ENCODE peak calls at places on chromosomes 1 and 21, in seven cellular contexts. One of them, this sample, is unnamed.
A peak's percentile ranks its signal among the peaks of the same experiment; 100 is the strongest.

GRCh38 chr1:938711-939504 is 15.2 kb downstream of the SAMD11 start:
- DNase-seq in CD8-positive, alpha-beta T cell: no peak
- DNase-seq in colonic mucosa: no peak
- DNase-seq in Panc1: no peak
- DNase-seq in RWPE2: no peak
- DNase-seq in naive thymus-derived CD4-positive, alpha-beta T cell: no peak
- DNase-seq in aorta: no peak
- DNase-seq in this sample: no peak

GRCh38 chr21:42669069-42669468 is 15.6 kb downstream of the PDE9A start:
- DNase-seq in CD8-positive, alpha-beta T cell: no peak
- DNase-seq in colonic mucosa: no peak
- DNase-seq in Panc1: no peak
- DNase-seq in RWPE2: no peak
- DNase-seq in naive thymus-derived CD4-positive, alpha-beta T cell: no peak
- DNase-seq in aorta: no peak
- DNase-seq in this sample: no peak

GRCh38 chr1:156546267-156546666 is 26.1 kb downstream of the IQGAP3 start:
- DNase-seq in CD8-positive, alpha-beta T cell: no peak
- DNase-seq in colonic mucosa: no peak
- DNase-seq in Panc1: no peak
- DNase-seq in RWPE2: no peak
- DNase-seq in naive thymus-derived CD4-positive, alpha-beta T cell: no peak
- DNase-seq in aorta: no peak
- DNase-seq in this sample: no peak

GRCh38 chr1:229035054-229035747 is 235.7 kb upstream of the RAB4A start:
- DNase-seq in CD8-positive, alpha-beta T cell: no peak
- DNase-seq in colonic mucosa: no peak
- DNase-seq in Panc1: no peak
- DNase-seq in RWPE2: no peak
- DNase-seq in naive thymus-derived CD4-positive, alpha-beta T cell: no peak
- DNase-seq in aorta: no peak
- DNase-seq in this sample: no peak

GRCh38 chr1:45880930-45881329 is 77.5 kb downstream of the MAST2 start:
- DNase-seq in CD8-positive, alpha-beta T cell: no peak
- DNase-seq in colonic mucosa: no peak
- DNase-seq in Panc1: no peak
- DNase-seq in RWPE2: no peak
- DNase-seq in naive thymus-derived CD4-positive, alpha-beta T cell: no peak
- DNase-seq in aorta: no peak
- DNase-seq in this sample: no peak

GRCh38 chr1:43975249-43975961 is 645 bp downstream of the ATP6V0B start:
- DNase-seq in CD8-positive, alpha-beta T cell: peak; percentile 56
- DNase-seq in colonic mucosa: peak; percentile 84
- DNase-seq in Panc1: no peak
- DNase-seq in RWPE2: no peak
- DNase-seq in naive thymus-derived CD4-positive, alpha-beta T cell: no peak
- DNase-seq in aorta: peak; percentile 90
- DNase-seq in this sample: no peak

GRCh38 chr1:62280150-62280549 is 39.1 kb downstream of the KANK4 start:
- DNase-seq in CD8-positive, alpha-beta T cell: no peak
- DNase-seq in colonic mucosa: no peak
- DNase-seq in Panc1: no peak
- DNase-seq in RWPE2: no peak
- DNase-seq in naive thymus-derived CD4-positive, alpha-beta T cell: no peak
- DNase-seq in aorta: no peak
- DNase-seq in this sample: no peak

GRCh38 chr1:70403759-70404158 is 7.3 kb upstream of the CTH start:
- DNase-seq in CD8-positive, alpha-beta T cell: no peak
- DNase-seq in colonic mucosa: no peak
- DNase-seq in Panc1: no peak
- DNase-seq in RWPE2: no peak
- DNase-seq in naive thymus-derived CD4-positive, alpha-beta T cell: no peak
- DNase-seq in aorta: no peak
- DNase-seq in this sample: no peak

GRCh38 chr1:231232870-231233734 is 7.9 kb upstream of the GNPAT start:
- DNase-seq in CD8-positive, alpha-beta T cell: no peak
- DNase-seq in colonic mucosa: peak; percentile 51
- DNase-seq in Panc1: no peak
- DNase-seq in RWPE2: no peak
- DNase-seq in naive thymus-derived CD4-positive, alpha-beta T cell: no peak
- DNase-seq in aorta: no peak
- DNase-seq in this sample: no peak
- H3K27ac ChIP-seq in CD8-positive, alpha-beta T cell: no peak overlapping the region
- H3K27ac ChIP-seq in colonic mucosa: peak overlapping the region; percentile 78
- H3K27ac ChIP-seq in Panc1: no peak overlapping the region
- H3K27ac ChIP-seq in RWPE2: no peak overlapping the region
- H3K27ac ChIP-seq in naive thymus-derived CD4-positive, alpha-beta T cell: no peak overlapping the region
- H3K27ac ChIP-seq in aorta: no peak overlapping the region
- H3K27ac ChIP-seq in this sample: no peak overlapping the region

GRCh38 chr1:172446547-172446946 is 2.7 kb upstream of the PIGC start:
- DNase-seq in CD8-positive, alpha-beta T cell: no peak
- DNase-seq in colonic mucosa: no peak
- DNase-seq in Panc1: no peak
- DNase-seq in RWPE2: no peak
- DNase-seq in naive thymus-derived CD4-positive, alpha-beta T cell: no peak
- DNase-seq in aorta: no peak
- DNase-seq in this sample: no peak
- H3K4me3 ChIP-seq in CD8-positive, alpha-beta T cell: no peak overlapping the region
- H3K4me3 ChIP-seq in colonic mucosa: no peak overlapping the region
- H3K4me3 ChIP-seq in Panc1: no peak overlapping the region
- H3K4me3 ChIP-seq in RWPE2: no peak overlapping the region
- H3K4me3 ChIP-seq in naive thymus-derived CD4-positive, alpha-beta T cell: no peak overlapping the region
- H3K4me3 ChIP-seq in aorta: no peak overlapping the region
- H3K4me3 ChIP-seq in this sample: no peak overlapping the region

DNA sequence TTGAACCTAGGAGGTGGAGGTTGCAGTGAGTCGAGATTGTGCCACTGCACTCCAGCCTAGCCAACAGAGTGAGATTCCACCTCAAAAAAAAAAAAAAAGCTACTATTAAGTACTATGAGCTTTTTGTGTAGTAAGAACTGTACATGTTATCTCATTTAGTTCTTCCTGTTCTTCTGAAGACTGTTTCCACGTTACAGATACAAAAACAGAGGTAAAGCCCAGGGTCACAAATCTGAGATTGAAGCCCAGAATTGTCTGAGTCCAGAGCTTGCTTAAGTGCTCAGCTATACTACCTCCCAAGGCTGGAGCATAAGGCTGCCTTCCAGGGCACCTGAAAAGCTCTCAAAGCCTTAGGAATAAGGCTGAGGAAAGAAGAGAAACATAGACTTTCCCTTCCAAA is 2.9 kb downstream of the FABP3 start:
- DNase-seq in CD8-positive, alpha-beta T cell: no peak
- DNase-seq in colonic mucosa: no peak
- DNase-seq in Panc1: no peak
- DNase-seq in RWPE2: no peak
- DNase-seq in naive thymus-derived CD4-positive, alpha-beta T cell: no peak
- DNase-seq in aorta: no peak
- DNase-seq in this sample: no peak
- H3K27ac ChIP-seq in CD8-positive, alpha-beta T cell: no peak overlapping the region
- H3K27ac ChIP-seq in colonic mucosa: no peak overlapping the region
- H3K27ac ChIP-seq in Panc1: no peak overlapping the region
- H3K27ac ChIP-seq in RWPE2: no peak overlapping the region
- H3K27ac ChIP-seq in naive thymus-derived CD4-positive, alpha-beta T cell: no peak overlapping the region
- H3K27ac ChIP-seq in aorta: no peak overlapping the region
- H3K27ac ChIP-seq in this sample: no peak overlapping the region

GRCh38 chr1:22026924-22027289 is 25.4 kb downstream of the CELA3A start:
- DNase-seq in CD8-positive, alpha-beta T cell: no peak
- DNase-seq in colonic mucosa: no peak
- DNase-seq in Panc1: no peak
- DNase-seq in RWPE2: no peak
- DNase-seq in naive thymus-derived CD4-positive, alpha-beta T cell: no peak
- DNase-seq in aorta: no peak
- DNase-seq in this sample: no peak
- H3K4me3 ChIP-seq in CD8-positive, alpha-beta T cell: no peak overlapping the region
- H3K4me3 ChIP-seq in colonic mucosa: no peak overlapping the region
- H3K4me3 ChIP-seq in Panc1: no peak overlapping the region
- H3K4me3 ChIP-seq in RWPE2: no peak overlapping the region
- H3K4me3 ChIP-seq in naive thymus-derived CD4-positive, alpha-beta T cell: no peak overlapping the region
- H3K4me3 ChIP-seq in aorta: no peak overlapping the region
- H3K4me3 ChIP-seq in this sample: no peak overlapping the region

GRCh38 chr1:58881471-58881994 is 97.7 kb upstream of the JUN start:
- DNase-seq in CD8-positive, alpha-beta T cell: no peak
- DNase-seq in colonic mucosa: peak; percentile 83
- DNase-seq in Panc1: no peak
- DNase-seq in RWPE2: peak; percentile 74
- DNase-seq in naive thymus-derived CD4-positive, alpha-beta T cell: no peak
- DNase-seq in aorta: peak; percentile 55
- DNase-seq in this sample: no peak

GRCh38 chr1:58883888-58884482 is 100.1 kb upstream of the JUN start:
- DNase-seq in CD8-positive, alpha-beta T cell: no peak
- DNase-seq in colonic mucosa: no peak
- DNase-seq in Panc1: no peak
- DNase-seq in RWPE2: no peak
- DNase-seq in naive thymus-derived CD4-positive, alpha-beta T cell: no peak
- DNase-seq in aorta: no peak
- DNase-seq in this sample: no peak

GRCh38 chr1:58880592-58880991 is 96.7 kb upstream of the JUN start:
- DNase-seq in CD8-positive, alpha-beta T cell: no peak
- DNase-seq in colonic mucosa: no peak
- DNase-seq in Panc1: no peak
- DNase-seq in RWPE2: no peak
- DNase-seq in naive thymus-derived CD4-positive, alpha-beta T cell: no peak
- DNase-seq in aorta: no peak
- DNase-seq in this sample: no peak

GRCh38 chr1:58883037-58883887 is 99.4 kb upstream of the JUN start:
- DNase-seq in CD8-positive, alpha-beta T cell: no peak
- DNase-seq in colonic mucosa: peak; percentile 70
- DNase-seq in Panc1: peak; percentile 91
- DNase-seq in RWPE2: peak; percentile 83
- DNase-seq in naive thymus-derived CD4-positive, alpha-beta T cell: no peak
- DNase-seq in aorta: peak; percentile 85
- DNase-seq in this sample: no peak

DNA sequence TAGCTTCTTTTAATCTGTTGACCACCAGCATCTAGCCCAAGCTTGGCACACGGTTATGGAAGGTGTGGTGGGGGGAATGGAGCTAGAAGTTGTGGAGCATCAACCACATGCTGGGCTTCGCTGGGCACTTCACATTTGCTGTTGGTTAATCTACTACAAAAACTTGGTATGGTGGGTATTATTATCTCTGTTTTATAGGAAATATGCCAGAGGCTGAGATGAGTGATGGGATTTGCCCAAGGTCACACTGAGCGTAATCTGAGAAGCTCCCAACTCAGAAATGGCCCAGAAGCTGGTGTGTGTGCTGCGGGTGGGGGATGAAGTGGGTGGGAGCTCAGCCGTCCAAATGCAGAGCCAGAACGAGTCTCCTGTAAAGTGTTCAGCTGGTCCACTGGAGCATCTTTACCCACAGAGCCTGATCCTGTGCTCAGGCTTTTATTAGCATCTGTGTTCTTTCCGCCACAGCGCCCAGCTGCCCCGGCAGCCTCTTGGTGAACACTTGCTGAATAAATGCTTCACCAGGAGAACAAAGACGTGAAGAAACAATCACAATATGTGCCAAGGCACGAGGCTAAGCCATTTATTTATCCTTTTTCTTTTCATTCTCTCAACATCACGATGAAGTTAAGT is 98.6 kb upstream of the JUN start:
- DNase-seq in CD8-positive, alpha-beta T cell: no peak
- DNase-seq in colonic mucosa: no peak
- DNase-seq in Panc1: no peak
- DNase-seq in RWPE2: no peak
- DNase-seq in naive thymus-derived CD4-positive, alpha-beta T cell: no peak
- DNase-seq in aorta: no peak
- DNase-seq in this sample: no peak
- H3K27ac ChIP-seq in CD8-positive, alpha-beta T cell: no peak overlapping the region
- H3K27ac ChIP-seq in colonic mucosa: no peak overlapping the region
- H3K27ac ChIP-seq in Panc1: peak overlapping the region; percentile 81
- H3K27ac ChIP-seq in RWPE2: peak overlapping the region; percentile 92
- H3K27ac ChIP-seq in naive thymus-derived CD4-positive, alpha-beta T cell: no peak overlapping the region
- H3K27ac ChIP-seq in aorta: no peak overlapping the region
- H3K27ac ChIP-seq in this sample: no peak overlapping the region

GRCh38 chr1:200364121-200364759 is 45.6 kb downstream of the ZNF281 start:
- DNase-seq in CD8-positive, alpha-beta T cell: no peak
- DNase-seq in colonic mucosa: no peak
- DNase-seq in Panc1: no peak
- DNase-seq in RWPE2: no peak
- DNase-seq in naive thymus-derived CD4-positive, alpha-beta T cell: no peak
- DNase-seq in aorta: no peak
- DNase-seq in this sample: no peak
- H3K4me3 ChIP-seq in CD8-positive, alpha-beta T cell: no peak overlapping the region
- H3K4me3 ChIP-seq in colonic mucosa: no peak overlapping the region
- H3K4me3 ChIP-seq in Panc1: no peak overlapping the region
- H3K4me3 ChIP-seq in RWPE2: no peak overlapping the region
- H3K4me3 ChIP-seq in naive thymus-derived CD4-positive, alpha-beta T cell: no peak overlapping the region
- H3K4me3 ChIP-seq in aorta: no peak overlapping the region
- H3K4me3 ChIP-seq in this sample: no peak overlapping the region

DNA sequence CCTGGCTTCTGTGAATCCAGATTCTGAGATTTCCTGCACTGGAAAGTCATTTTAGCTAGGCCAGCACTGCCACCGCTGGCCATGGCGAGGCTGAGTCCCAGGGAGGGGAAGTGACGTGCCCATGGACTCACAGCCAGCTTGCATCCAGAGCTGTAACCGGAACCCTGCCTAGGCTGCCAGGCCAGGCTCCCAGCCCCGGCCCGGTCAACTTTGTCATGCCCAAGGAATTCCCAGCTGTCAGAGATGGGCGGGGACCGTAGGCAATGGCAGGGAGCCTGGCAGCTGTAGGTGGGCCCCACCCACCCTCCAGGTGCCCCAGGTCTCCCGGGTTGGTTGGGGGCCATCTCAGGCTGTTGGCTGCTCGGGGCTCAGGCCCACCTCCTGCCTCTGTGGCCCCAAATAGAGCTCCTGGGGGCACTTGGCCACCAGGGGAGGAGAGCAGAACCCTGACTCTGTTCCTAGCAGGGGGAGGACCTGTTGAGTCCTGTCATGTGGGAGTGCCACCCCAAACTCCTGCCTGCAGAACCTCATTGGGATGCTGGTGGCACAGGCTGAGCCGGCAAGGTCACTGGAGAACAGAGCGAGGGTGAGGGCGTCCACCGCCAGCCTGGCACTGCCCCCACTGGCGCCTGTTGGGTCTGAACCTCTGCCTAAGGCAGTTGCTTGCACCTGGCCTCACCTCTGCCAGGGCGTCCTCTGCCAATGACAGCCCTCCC is 57.8 kb downstream of the FOXO6 start:
- DNase-seq in CD8-positive, alpha-beta T cell: no peak
- DNase-seq in colonic mucosa: peak; percentile 85
- DNase-seq in Panc1: peak; percentile 53
- DNase-seq in RWPE2: peak; percentile 95
- DNase-seq in naive thymus-derived CD4-positive, alpha-beta T cell: no peak
- DNase-seq in aorta: peak; percentile 95
- DNase-seq in this sample: no peak
- H3K27ac ChIP-seq in CD8-positive, alpha-beta T cell: no peak overlapping the region
- H3K27ac ChIP-seq in colonic mucosa: no peak overlapping the region
- H3K27ac ChIP-seq in Panc1: no peak overlapping the region
- H3K27ac ChIP-seq in RWPE2: peak overlapping the region; percentile 59
- H3K27ac ChIP-seq in naive thymus-derived CD4-positive, alpha-beta T cell: no peak overlapping the region
- H3K27ac ChIP-seq in aorta: no peak overlapping the region
- H3K27ac ChIP-seq in this sample: no peak overlapping the region

This sample was measured in effector memory CD4-positive, alpha-beta T cell.